ENCODE peak calls at places on chromosomes 3 and 15, in five cellular contexts. S is HEK293T, Y is H1, P is HepG2, W is GM12878. Q is an unnamed sample.
A peak's percentile ranks its signal among the peaks of the same experiment; 100 is the strongest.

GRCh38 chr15:45611305-45611704 is 23.5 kb upstream of the SQOR start:
- DNase-seq in W (no peak), Y (no peak), P (peak; percentile 12), S (no peak), Q (no peak)

GRCh38 chr15:25735550-25736384 is 127.4 kb downstream of the ATP10A start:
- DNase-seq in W (no peak), Y (no peak), P (no peak), S (no peak), Q (no peak)

GRCh38 chr3:82520846-82521245 is 759.4 kb upstream of the GBE1 start:
- DNase-seq in S (no peak), W (peak; percentile 7), Y (no peak), P (no peak), Q (no peak)

GRCh38 chr3:13890377-13891016 is 10.6 kb upstream of the WNT7A start:
- DNase-seq in P (no peak), Y (no peak), W (no peak), S (no peak), Q (no peak)

GRCh38 chr3:72375237-72376154 is 472.7 kb downstream of the SHQ1 start:
- DNase-seq in P (no peak), Y (no peak), W (no peak), S (no peak), Q (no peak)

GRCh38 chr3:127052121-127052561 is 69.2 kb downstream of the PLXNA1 start:
- DNase-seq in Y (no peak), P (no peak), W (no peak), S (no peak), Q (no peak)

GRCh38 chr3:61989681-61990080 is 383.7 kb downstream of the FEZF2 start:
- DNase-seq in P (no peak), S (no peak), W (no peak), Y (no peak), Q (no peak)

GRCh38 chr15:94620632-94621031 is 389.3 kb downstream of the MCTP2 start:
- DNase-seq in W (no peak), Y (no peak), S (no peak), P (no peak), Q (no peak)

GRCh38 chr3:178500631-178501030 is 35.6 kb upstream of the KCNMB2 start:
- DNase-seq in Y (no peak), P (no peak), S (no peak), W (no peak), Q (no peak)

GRCh38 chr3:38003371-38003816 is 12.8 kb downstream of the VILL start:
- DNase-seq in P (peak; percentile 59), W (no peak), S (peak; percentile 75), Y (peak; percentile 96), Q (peak; percentile 69)

GRCh38 chr3:71873093-71873611 is 88.2 kb upstream of the PROK2 start:
- DNase-seq in S (no peak), Y (no peak), W (no peak), P (no peak), Q (peak; percentile 51)

GRCh38 chr3:174438501-174439156 is 420.5 kb upstream of the NAALADL2 start:
- DNase-seq in Y (no peak), S (no peak), W (no peak), P (no peak), Q (no peak)

GRCh38 chr3:152058906-152059305 is 185.5 kb downstream of the SUCNR1 start:
- DNase-seq in W (no peak), P (no peak), Y (no peak), S (no peak), Q (no peak)

GRCh38 chr3:78516937-78517336 is 1250.9 kb downstream of the ROBO1 start:
- DNase-seq in P (no peak), Y (no peak), W (no peak), S (no peak), Q (no peak)

GRCh38 chr3:129207347-129207947 is 23.8 kb upstream of the CNBP start:
- DNase-seq in P (no peak), Y (no peak), S (no peak), W (no peak), Q (no peak)

GRCh38 chr15:90184786-90185704 is 16.1 kb upstream of the SEMA4B start:
- DNase-seq in S (peak; percentile 75), W (no peak), Y (peak; percentile 83), P (peak; percentile 54), Q (no peak)

GRCh38 chr3:194565597-194566190 is 67.5 kb downstream of the TMEM44 start:
- DNase-seq in P (no peak), S (no peak), W (no peak), Y (no peak), Q (no peak)

GRCh38 chr3:132659000-132659369 is 624 bp downstream of the ACAD11 start:
- DNase-seq in W (no peak), P (no peak), S (peak; percentile 49), Y (no peak), Q (no peak)

GRCh38 chr3:172592898-172593669 is 69.9 kb upstream of the TNFSF10 start:
- DNase-seq in W (no peak), Y (no peak), P (no peak), S (no peak), Q (no peak)

GRCh38 chr3:23116041-23116440 is 87.1 kb upstream of the UBE2E2 start:
- DNase-seq in P (no peak), Y (no peak), W (no peak), S (no peak), Q (no peak)

GRCh38 chr3:10833855-10834414 is 17.9 kb downstream of the SLC6A11 start:
- DNase-seq in P (no peak), Y (no peak), S (no peak), W (no peak), Q (no peak)

GRCh38 chr3:127525373-127525772 is 65.2 kb downstream of the TPRA1 start:
- DNase-seq in P (peak; percentile 27), S (no peak), Y (no peak), W (no peak), Q (no peak)

GRCh38 chr15:40762919-40763800 is 708 bp upstream of the GCHFR start:
- DNase-seq in S (peak; percentile 57), W (no peak), P (peak; percentile 85), Y (peak; percentile 68), Q (no peak)

GRCh38 chr3:171044828-171045793 is 18.6 kb upstream of the SLC2A2 start:
- DNase-seq in S (no peak), W (no peak), Y (no peak), P (peak; percentile 100), Q (no peak)

GRCh38 chr3:144162042-144162441 is 190.4 kb downstream of the DIPK2A start:
- DNase-seq in S (no peak), W (no peak), Y (no peak), P (peak; percentile 75), Q (no peak)

GRCh38 chr3:65778966-65779365 is 259.8 kb downstream of the MAGI1 start:
- DNase-seq in P (no peak), S (peak; percentile 27), W (no peak), Y (no peak), Q (no peak)

GRCh38 chr3:140651287-140651686 is 26.6 kb upstream of the TRIM42 start:
- DNase-seq in S (no peak), W (no peak), P (no peak), Y (no peak), Q (no peak)

GRCh38 chr3:44136421-44136820 is 105.3 kb upstream of the TOPAZ1 start:
- DNase-seq in S (no peak), W (no peak), Y (no peak), P (no peak), Q (no peak)

GRCh38 chr3:135752851-135753250 is 212.7 kb upstream of the PPP2R3A start:
- DNase-seq in W (no peak), Y (no peak), P (peak; percentile 3), S (no peak), Q (no peak)

GRCh38 chr3:114449271-114450007 is 155.6 kb downstream of the TIGIT start:
- DNase-seq in W (no peak), Y (no peak), S (no peak), P (no peak), Q (no peak)

GRCh38 chr15:42710662-42711061 is 26.3 kb downstream of the CDAN1 start:
- DNase-seq in Y (no peak), P (no peak), W (no peak), S (no peak), Q (no peak)

DNA sequence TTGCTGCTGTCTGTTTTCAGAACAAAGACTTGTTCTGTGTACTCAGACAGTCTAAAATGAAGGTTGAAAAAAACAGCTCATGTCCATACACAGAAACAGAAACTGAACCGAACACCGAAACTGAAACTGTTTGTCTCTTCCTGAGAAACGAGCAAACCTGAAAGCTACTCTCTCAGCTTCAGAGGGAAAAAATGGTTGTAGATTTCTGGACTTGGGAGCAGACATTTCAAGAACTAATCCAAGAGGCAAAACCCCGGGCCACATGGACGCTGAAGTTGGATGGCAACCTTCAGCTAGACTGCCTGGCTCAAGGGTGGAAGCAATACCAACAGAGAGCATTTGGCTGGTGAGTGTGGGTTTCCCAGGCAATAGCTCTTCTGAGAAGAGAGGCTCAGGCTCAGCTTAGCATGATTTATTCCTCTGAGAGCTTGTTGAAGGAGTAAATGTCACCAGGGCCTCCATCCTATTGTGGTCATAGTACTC is at the start of gene RTP4:
- DNase-seq in W (peak; percentile 82), P (peak; percentile 37), Y (no peak), S (no peak), Q (no peak)
- TF ChIP-seq SUZ12 in W (no peak), P (no peak), Y (no peak), S (no peak), Q (no peak)

DNA sequence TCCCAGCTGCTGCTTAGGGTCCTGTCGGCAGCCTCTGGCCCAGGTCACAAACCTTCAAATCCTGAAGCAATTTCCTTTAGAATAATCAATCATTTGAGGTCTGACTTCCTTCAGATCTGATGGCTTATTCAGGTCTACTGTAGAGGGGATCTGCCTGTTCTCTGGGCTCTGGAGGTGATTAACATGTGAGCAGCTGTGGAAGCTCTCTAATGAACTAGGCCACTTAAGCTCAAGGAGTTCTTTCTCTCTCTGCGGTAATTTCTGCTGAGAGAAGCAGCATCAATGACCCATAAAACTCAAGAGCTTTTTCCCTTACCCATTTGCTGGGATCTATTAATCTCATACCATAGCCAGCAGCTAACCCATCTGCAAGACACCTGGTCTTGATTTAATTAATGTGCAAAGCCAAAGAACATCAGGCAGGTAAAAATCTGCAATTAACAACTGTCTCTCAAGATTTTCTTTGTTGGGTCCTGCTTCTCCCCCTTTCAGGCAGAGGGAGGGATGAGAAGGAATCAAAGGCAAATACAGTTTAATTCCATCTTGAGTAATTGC is 73.2 kb upstream of the DLG1 start:
- DNase-seq in W (no peak), S (peak; percentile 2), Y (no peak), P (no peak), Q (no peak)
- TF ChIP-seq SUZ12 in W (no peak), S (no peak), Y (no peak), P (no peak), Q (no peak)

GRCh38 chr3:107848516-107848915 is 242.3 kb downstream of the CD47 start:
- DNase-seq in Y (no peak), S (no peak), W (no peak), P (no peak), Q (no peak)
- TF ChIP-seq SUZ12 in Y (no peak), S (no peak), W (no peak), P (no peak), Q (no peak)

GRCh38 chr15:57033715-57034439 is 115.4 kb downstream of the TCF12 start:
- DNase-seq in P (peak; percentile 72), Y (no peak), S (no peak), W (no peak), Q (no peak)

GRCh38 chr15:57034613-57035012 is 116.2 kb downstream of the TCF12 start:
- DNase-seq in P (no peak), Y (no peak), S (no peak), W (no peak), Q (no peak)

GRCh38 chr15:57031605-57032004 is 113.2 kb downstream of the TCF12 start:
- DNase-seq in Y (no peak), S (peak; percentile 10), W (no peak), P (no peak), Q (peak; percentile 56)

GRCh38 chr15:57031082-57031481 is 112.6 kb downstream of the TCF12 start:
- DNase-seq in P (no peak), S (no peak), Y (no peak), W (no peak), Q (no peak)

GRCh38 chr15:57032338-57032737 is 113.9 kb downstream of the TCF12 start:
- DNase-seq in P (no peak), S (no peak), W (no peak), Y (no peak), Q (no peak)
- TF ChIP-seq SUZ12 in P (no peak), S (no peak), W (no peak), Y (no peak), Q (no peak)

Q was measured in NT2/D1.